ENCODE peak calls at places on chromosomes 2 and 18, in eight cellular contexts. Q, W, V, B, N, K, L and Z are unnamed samples.

GRCh38 chr2:152762202-152762601 is 43.8 kb downstream of the ARL6IP6 start:
- DNase-seq in Q (no peak), W (no peak), V (no peak), B (no peak), N (no peak), K (peak), L (no peak), Z (no peak)

GRCh38 chr2:27734305-27734704 is 37.2 kb upstream of the MRPL33 start:
- DNase-seq in Q (no peak), W (no peak), V (no peak), B (no peak), N (no peak), K (no peak), L (no peak), Z (no peak)

GRCh38 chr2:100161940-100162620 is 19.7 kb upstream of the AFF3 start:
- DNase-seq in Q (no peak), W (no peak), V (no peak), B (no peak), N (no peak), K (no peak), L (no peak), Z (no peak)

GRCh38 chr2:171319164-171319810 is 114.5 kb downstream of the METTL8 start:
- DNase-seq in Q (no peak), W (no peak), V (no peak), B (no peak), N (no peak), K (no peak), L (no peak), Z (peak)

GRCh38 chr2:217933326-217933993 is 69.3 kb downstream of the TNS1 start:
- DNase-seq in Q (no peak), W (peak), V (no peak), B (no peak), N (no peak), K (no peak), L (no peak), Z (no peak)

GRCh38 chr2:62150597-62151305 is 45.2 kb upstream of the B3GNT2 start:
- DNase-seq in Q (no peak), W (no peak), V (no peak), B (no peak), N (no peak), K (no peak), L (no peak), Z (no peak)

GRCh38 chr2:84942964-84943421 is 28.0 kb upstream of the KCMF1 start:
- DNase-seq in Q (no peak), W (no peak), V (no peak), B (peak), N (no peak), K (no peak), L (no peak), Z (peak)

GRCh38 chr2:226403360-226403759 is 396.3 kb downstream of the IRS1 start:
- DNase-seq in Q (no peak), W (no peak), V (no peak), B (no peak), N (no peak), K (no peak), L (no peak), Z (no peak)

GRCh38 chr18:5958822-5959221 is 63.5 kb upstream of the TMEM200C start:
- DNase-seq in Q (no peak), W (no peak), V (no peak), B (no peak), N (no peak), K (no peak), L (no peak), Z (no peak)

GRCh38 chr2:180761224-180761623 is 219.2 kb upstream of the UBE2E3 start:
- DNase-seq in Q (no peak), W (no peak), V (peak), B (no peak), N (no peak), K (peak), L (no peak), Z (no peak)

GRCh38 chr2:144508162-144508765 is 11.7 kb downstream of the ZEB2 start:
- DNase-seq in Q (no peak), W (no peak), V (no peak), B (no peak), N (no peak), K (no peak), L (no peak), Z (no peak)

GRCh38 chr2:105072039-105072438 is 34.2 kb downstream of the MRPS9 start:
- DNase-seq in Q (no peak), W (no peak), V (no peak), B (no peak), N (no peak), K (no peak), L (no peak), Z (peak)

GRCh38 chr2:156065912-156066311 is 266.6 kb downstream of the NR4A2 start:
- DNase-seq in Q (no peak), W (no peak), V (no peak), B (no peak), N (no peak), K (no peak), L (no peak), Z (no peak)

GRCh38 chr2:172454404-172455120 is 27.2 kb downstream of the ITGA6 start:
- DNase-seq in Q (no peak), W (no peak), V (no peak), B (no peak), N (no peak), K (no peak), L (no peak), Z (no peak)

GRCh38 chr2:47303341-47304148 is 99.4 kb upstream of the MSH2 start:
- DNase-seq in Q (no peak), W (no peak), V (no peak), B (no peak), N (no peak), K (no peak), L (no peak), Z (no peak)

GRCh38 chr2:70498054-70498453 is 55.6 kb downstream of the TGFA start:
- DNase-seq in Q (no peak), W (no peak), V (no peak), B (no peak), N (no peak), K (no peak), L (no peak), Z (no peak)

GRCh38 chr18:13218376-13219011 is at the start of gene LDLRAD4:
- DNase-seq in Q (no peak), W (peak), V (no peak), B (peak), N (no peak), K (no peak), L (no peak), Z (no peak)

GRCh38 chr2:22683911-22684310 is 701.1 kb upstream of the KLHL29 start:
- DNase-seq in Q (no peak), W (no peak), V (no peak), B (no peak), N (no peak), K (no peak), L (no peak), Z (no peak)

GRCh38 chr2:34308140-34308539 is 709.0 kb upstream of the FAM98A start:
- DNase-seq in Q (no peak), W (no peak), V (no peak), B (no peak), N (no peak), K (no peak), L (no peak), Z (no peak)

GRCh38 chr18:74496508-74497307 is 545 bp downstream of the CNDP2 start:
- DNase-seq in Q (no peak), W (peak), V (no peak), B (no peak), N (peak), K (no peak), L (no peak), Z (no peak)

GRCh38 chr2:30465171-30465545 is 18.1 kb downstream of the LCLAT1 start:
- DNase-seq in Q (no peak), W (no peak), V (no peak), B (no peak), N (no peak), K (no peak), L (no peak), Z (no peak)

GRCh38 chr18:48833701-48834394 is 116.9 kb downstream of the SMAD7 start:
- DNase-seq in Q (no peak), W (no peak), V (no peak), B (peak), N (peak), K (no peak), L (no peak), Z (peak)

GRCh38 chr2:127597046-127597983 is 48.6 kb upstream of the GPR17 start:
- DNase-seq in Q (no peak), W (no peak), V (no peak), B (no peak), N (peak), K (no peak), L (no peak), Z (no peak)

GRCh38 chr2:16855183-16855582 is 189.5 kb upstream of the CYRIA start:
- DNase-seq in Q (no peak), W (no peak), V (no peak), B (no peak), N (no peak), K (no peak), L (no peak), Z (no peak)

GRCh38 chr2:179340678-179341077 is 76.0 kb upstream of the SESTD1 start:
- DNase-seq in Q (no peak), W (no peak), V (no peak), B (peak), N (no peak), K (no peak), L (no peak), Z (no peak)
- TF ChIP-seq CTCF in Q (peak), W (peak), V (peak), B (peak), N (peak), K (peak), L (peak), Z (no peak)

GRCh38 chr2:25041307-25041927 is 459 bp upstream of the EFR3B start:
- DNase-seq in Q (no peak), W (peak), V (no peak), B (peak), N (peak), K (peak), L (peak), Z (no peak)
- TF ChIP-seq CTCF in Q (peak), W (peak), V (peak), B (no peak), N (peak), K (peak), L (peak), Z (no peak)

GRCh38 chr2:113964436-113964835 is 74.5 kb downstream of the ACTR3 start:
- DNase-seq in Q (no peak), W (no peak), V (no peak), B (no peak), N (no peak), K (no peak), L (no peak), Z (no peak)

GRCh38 chr2:113962692-113963480 is 73.0 kb downstream of the ACTR3 start:
- DNase-seq in Q (no peak), W (no peak), V (no peak), B (no peak), N (no peak), K (peak), L (no peak), Z (no peak)

GRCh38 chr2:113965228-113965627 is 75.3 kb downstream of the ACTR3 start:
- DNase-seq in Q (no peak), W (no peak), V (no peak), B (no peak), N (no peak), K (no peak), L (no peak), Z (no peak)

GRCh38 chr2:113965644-113966043 is 75.8 kb downstream of the ACTR3 start:
- DNase-seq in Q (no peak), W (no peak), V (peak), B (peak), N (no peak), K (no peak), L (no peak), Z (no peak)

GRCh38 chr2:113963965-113964364 is 74.1 kb downstream of the ACTR3 start:
- DNase-seq in Q (no peak), W (no peak), V (no peak), B (no peak), N (no peak), K (no peak), L (no peak), Z (no peak)
- TF ChIP-seq CTCF in Q (no peak), W (no peak), V (peak), B (no peak), N (no peak), K (peak), L (no peak), Z (no peak)

GRCh38 chr2:52821631-52822030 is 946.0 kb upstream of the CHAC2 start:
- DNase-seq in Q (no peak), W (no peak), V (no peak), B (no peak), N (no peak), K (no peak), L (no peak), Z (no peak)
- TF ChIP-seq CTCF in Q (no peak), W (no peak), V (peak), B (no peak), N (no peak), K (no peak), L (no peak), Z (no peak)

GRCh38 chr2:63425606-63426005 is 162.7 kb downstream of the WDPCP start:
- DNase-seq in Q (no peak), W (no peak), V (no peak), B (no peak), N (no peak), K (no peak), L (no peak), Z (no peak)

GRCh38 chr2:63425079-63425416 is 163.2 kb downstream of the WDPCP start:
- DNase-seq in Q (no peak), W (no peak), V (no peak), B (no peak), N (no peak), K (no peak), L (no peak), Z (no peak)

DNA sequence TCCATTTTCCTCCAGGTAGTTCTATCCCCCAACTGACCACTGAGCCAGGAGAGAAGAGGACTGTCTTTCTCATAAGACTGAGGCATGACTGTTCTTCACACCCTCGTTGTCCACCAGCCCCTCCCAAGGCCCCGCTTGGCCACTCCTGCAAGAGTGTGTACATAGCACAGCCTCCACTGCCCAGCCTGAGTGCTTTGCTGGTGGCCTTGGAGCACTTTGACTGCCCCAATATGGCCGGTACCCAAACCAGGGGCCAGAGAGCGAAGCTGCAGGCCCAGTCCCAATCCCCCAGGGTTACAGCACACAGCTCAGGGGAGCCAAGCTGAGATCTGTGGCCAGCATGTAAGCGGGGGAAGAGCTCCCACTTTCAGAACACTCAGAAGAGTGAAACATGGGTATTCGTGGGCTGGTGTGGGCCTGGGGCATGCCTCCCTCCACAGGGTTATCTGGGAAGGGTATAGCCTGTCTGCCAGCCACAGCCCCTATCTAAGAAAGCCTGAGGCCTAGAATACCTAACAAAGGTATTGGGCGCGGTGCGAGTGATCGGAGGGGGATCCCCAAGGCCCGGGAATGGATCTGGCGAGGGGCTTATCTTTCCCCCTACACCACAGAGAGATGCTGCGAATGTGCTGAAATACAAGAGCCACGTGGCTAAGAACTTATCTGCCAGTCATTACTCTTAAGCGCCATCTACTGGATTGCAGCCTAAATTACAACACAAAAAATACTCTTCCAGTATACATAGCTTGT is 163.8 kb downstream of the WDPCP start:
- DNase-seq in Q (no peak), W (no peak), V (peak), B (peak), N (no peak), K (no peak), L (no peak), Z (peak)
- TF ChIP-seq CTCF in Q (peak), W (peak), V (peak), B (peak), N (peak), K (peak), L (no peak), Z (peak)

GRCh38 chr2:43139996-43140621 is 86.3 kb downstream of the ZFP36L2 start:
- DNase-seq in Q (no peak), W (peak), V (no peak), B (no peak), N (peak), K (no peak), L (peak), Z (peak)

GRCh38 chr2:43144265-43144664 is 82.1 kb downstream of the ZFP36L2 start:
- DNase-seq in Q (no peak), W (no peak), V (no peak), B (no peak), N (no peak), K (no peak), L (no peak), Z (no peak)

GRCh38 chr2:43146083-43146482 is 80.3 kb downstream of the ZFP36L2 start:
- DNase-seq in Q (no peak), W (no peak), V (no peak), B (no peak), N (no peak), K (no peak), L (no peak), Z (no peak)

GRCh38 chr2:43143756-43144155 is 82.7 kb downstream of the ZFP36L2 start:
- DNase-seq in Q (no peak), W (no peak), V (no peak), B (no peak), N (no peak), K (no peak), L (no peak), Z (no peak)

GRCh38 chr2:43142921-43143438 is 83.4 kb downstream of the ZFP36L2 start:
- DNase-seq in Q (no peak), W (no peak), V (no peak), B (no peak), N (no peak), K (no peak), L (no peak), Z (no peak)
- TF ChIP-seq CTCF in Q (no peak), W (no peak), V (peak), B (no peak), N (no peak), K (no peak), L (no peak), Z (peak)